ENCODE peak calls at places on chromosomes 16 and 17, in six cellular contexts. F, A, J, S, N and E are unnamed samples. For H3K4me1 and H3K27me3, the result is how much of the 10 kb centered on the place peaks cover.

GRCh38 chr16:27241658-27242057 is 26.9 kb downstream of the NSMCE1 start:
- DNase-seq in S (no peak), J (peak), F (no peak), A (no peak), N (no peak), E (peak)

GRCh38 chr16:82660078-82660645 is 33.4 kb downstream of the CDH13 start:
- DNase-seq in F (no peak), J (no peak), S (no peak), A (no peak), N (no peak), E (no peak)

GRCh38 chr17:2459917-2460271 is 51.8 kb downstream of the METTL16 start:
- DNase-seq in A (no peak), J (no peak), F (no peak), S (no peak), N (no peak), E (no peak)

GRCh38 chr16:15055141-15056053 is 477 bp downstream of the NTAN1 start:
- DNase-seq in A (peak), S (no peak), J (peak), N (peak), F (no peak), E (peak)

GRCh38 chr16:66741131-66741900 is 10.1 kb downstream of the DYNC1LI2 start:
- DNase-seq in A (peak), S (peak), F (peak), J (peak), N (no peak), E (peak)

GRCh38 chr17:19359856-19360255 is 2.7 kb downstream of the B9D1 start:
- DNase-seq in F (no peak), S (no peak), N (no peak), A (no peak), J (no peak), E (no peak)

GRCh38 chr17:48392836-48393235 is 37.2 kb downstream of the SKAP1 start:
- DNase-seq in S (no peak), N (no peak), A (no peak), F (no peak), J (no peak), E (no peak)

GRCh38 chr16:66905633-66906539 is 12.8 kb downstream of the CDH16 start:
- DNase-seq in J (no peak), S (peak), A (peak), F (peak), N (peak), E (no peak)

GRCh38 chr17:60390223-60390622 is 1.7 kb downstream of the USP32 start:
- DNase-seq in F (no peak), J (no peak), A (peak), N (no peak), S (no peak), E (no peak)

GRCh38 chr17:78528541-78528940 is 48.7 kb downstream of the DNAH17 start:
- DNase-seq in F (no peak), N (peak), A (no peak), J (no peak), S (no peak), E (no peak)

GRCh38 chr17:36485805-36486203 is 677 bp upstream of the ZNHIT3 start:
- DNase-seq in N (peak), J (no peak), A (no peak), S (no peak), F (no peak), E (no peak)

GRCh38 chr16:67164599-67165061 is at the start of gene HSF4:
- DNase-seq in A (peak), S (peak), J (peak), F (peak), N (peak), E (no peak)

DNA sequence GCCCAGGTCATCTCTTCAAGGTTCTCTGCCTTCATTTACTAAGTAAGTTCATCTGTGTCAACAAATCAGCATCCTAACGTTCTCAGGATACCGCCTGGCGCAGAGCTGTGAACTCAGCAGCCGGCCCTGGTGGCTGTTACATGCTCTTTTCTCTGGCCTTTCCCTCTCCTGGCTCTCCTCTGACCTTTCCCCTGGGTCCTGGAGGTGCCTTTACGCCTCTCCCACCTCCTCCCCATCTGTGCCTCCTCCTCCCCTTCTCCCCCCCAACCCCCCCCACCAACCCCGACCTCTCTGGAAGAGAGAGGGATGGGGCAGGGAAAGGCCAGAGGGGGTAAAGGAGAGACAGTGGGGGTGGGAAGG is 19.5 kb downstream of the COTL1 start:
- DNase-seq in S (no peak), N (peak), J (peak), A (no peak), F (no peak), E (no peak)
- H3K4me1 ChIP-seq in S (under half), N (under half), J (half or more), A (under half), F (under half), E (under half)

DNA sequence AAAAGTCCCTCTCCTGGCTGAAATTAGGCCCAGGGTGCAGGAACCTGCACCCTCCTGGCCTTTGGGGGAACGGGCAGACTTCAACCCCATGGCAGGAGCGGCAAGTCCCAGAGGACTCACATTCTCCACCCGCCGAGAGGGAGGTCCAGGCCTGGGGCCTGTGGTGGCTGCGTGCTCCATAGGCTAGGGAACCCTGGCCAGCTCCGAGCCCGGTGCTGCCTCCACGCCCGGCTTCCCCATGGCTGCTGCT is 130 bp downstream of the CCDC78 start:
- DNase-seq in J (no peak), A (no peak), S (no peak), F (no peak), N (peak), E (no peak)
- H3K4me3 ChIP-seq in J (peak), A (no peak), S (peak), F (no peak), N (no peak), E (no peak)

DNA sequence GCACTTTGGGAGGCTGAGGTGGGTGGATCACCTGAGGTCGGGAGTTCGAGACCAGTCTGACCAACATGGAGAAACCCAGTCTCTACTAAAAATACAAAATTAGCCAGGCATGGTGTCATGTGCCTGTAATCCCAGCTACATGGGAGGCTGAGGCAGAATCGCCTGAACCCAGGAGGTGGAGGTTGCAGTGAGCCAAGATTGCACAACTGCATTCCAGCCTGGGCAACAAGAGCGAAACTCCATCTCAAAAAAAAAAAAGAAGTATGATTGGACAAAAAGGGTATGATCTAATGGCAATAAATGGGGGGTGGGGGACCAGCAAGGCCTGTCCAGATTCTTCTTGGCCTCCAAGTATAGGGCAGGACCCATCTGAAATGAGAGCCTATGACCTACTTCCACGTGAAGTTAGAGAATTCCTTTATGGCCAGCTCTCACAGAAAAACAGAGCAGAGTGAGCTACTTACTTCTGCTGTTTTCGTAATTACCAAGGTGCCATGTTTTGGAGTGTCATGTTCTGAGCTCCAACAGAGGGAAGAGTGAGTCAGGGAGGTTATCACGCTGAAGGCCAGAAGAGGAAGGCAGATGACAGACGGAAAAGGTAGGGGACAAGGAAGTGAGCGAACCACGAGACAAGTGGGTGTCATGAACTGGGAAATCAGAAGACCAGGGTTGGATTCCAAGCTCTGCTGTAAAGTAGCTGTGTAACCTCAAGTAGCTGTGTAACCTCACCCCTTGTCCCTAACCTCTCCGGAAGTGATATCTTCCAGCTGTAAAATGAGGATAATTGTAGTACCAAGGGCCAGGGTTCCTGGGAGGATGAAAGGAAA is 3.6 kb upstream of the ZMYND15 start:
- DNase-seq in S (no peak), J (peak), N (no peak), F (no peak), A (no peak), E (no peak)
- H3K27me3 ChIP-seq in S (under half), J (under half), N (half or more), F (under half), A (under half), E (under half)

GRCh38 chr17:57436565-57436964 is 180.2 kb downstream of the MSI2 start:
- DNase-seq in J (no peak), S (no peak), F (no peak), A (no peak), N (no peak), E (no peak)

GRCh38 chr17:57440522-57441269 is 184.4 kb downstream of the MSI2 start:
- DNase-seq in F (peak), J (peak), S (peak), A (peak), N (peak), E (peak)

GRCh38 chr17:57441270-57441600 is 184.9 kb downstream of the MSI2 start:
- DNase-seq in N (no peak), J (no peak), S (no peak), A (no peak), F (no peak), E (no peak)

GRCh38 chr17:57434361-57434760 is 178.0 kb downstream of the MSI2 start:
- DNase-seq in S (no peak), N (no peak), A (no peak), F (no peak), J (no peak), E (no peak)

GRCh38 chr17:57438031-57438731 is 181.9 kb downstream of the MSI2 start:
- DNase-seq in N (no peak), F (no peak), S (no peak), A (no peak), J (no peak), E (no peak)
- H3K4me1 ChIP-seq in N (under half), F (under half), S (half or more), A (under half), J (under half), E (under half)

GRCh38 chr16:23301251-23302044 is 654 bp upstream of the SCNN1B start:
- DNase-seq in N (no peak), S (no peak), F (no peak), J (no peak), A (no peak), E (no peak)

GRCh38 chr16:23298290-23298689 is 3.8 kb upstream of the SCNN1B start:
- DNase-seq in S (no peak), A (no peak), J (no peak), N (no peak), F (no peak), E (no peak)

GRCh38 chr16:23304620-23305019 is 2.5 kb downstream of the SCNN1B start:
- DNase-seq in A (no peak), J (no peak), S (no peak), F (no peak), N (no peak), E (no peak)

GRCh38 chr16:23303685-23304084 is 1.6 kb downstream of the SCNN1B start:
- DNase-seq in S (no peak), F (no peak), N (no peak), J (no peak), A (no peak), E (no peak)

GRCh38 chr16:23302045-23302956 is at the start of gene SCNN1B:
- DNase-seq in S (no peak), A (no peak), F (no peak), J (peak), N (peak), E (no peak)
- H3K4me3 ChIP-seq in S (peak), A (no peak), F (peak), J (peak), N (peak), E (no peak)

DNA sequence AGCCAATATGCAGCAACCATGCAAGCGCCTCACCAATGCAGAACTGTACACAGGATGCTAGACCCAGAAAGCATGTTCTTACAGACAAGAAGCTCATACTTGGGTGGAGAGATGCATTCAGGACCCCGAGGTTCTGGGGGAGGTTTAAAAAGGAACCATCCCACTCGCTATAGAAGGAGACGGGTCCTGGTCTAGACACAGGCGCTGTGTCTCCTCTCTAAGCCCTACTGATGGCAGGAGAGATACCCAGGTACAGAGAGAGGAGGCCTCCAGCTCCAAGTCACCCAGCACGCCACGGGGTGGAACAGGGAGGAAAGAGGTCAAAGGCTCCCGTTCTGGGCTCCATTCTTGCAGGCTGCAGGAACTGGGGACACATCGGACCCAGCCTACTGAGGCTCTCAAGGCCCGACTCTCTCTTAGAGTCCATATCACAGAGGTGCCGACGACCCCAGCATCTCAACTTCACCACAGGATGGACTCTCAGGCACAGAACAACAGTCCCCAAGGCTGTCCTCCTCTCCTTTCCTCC is 28.0 kb downstream of the SRCIN1 start:
- DNase-seq in A (no peak), J (no peak), S (no peak), N (no peak), F (no peak), E (no peak)
- H3K27me3 ChIP-seq in A (half or more), J (half or more), S (half or more), N (half or more), F (under half), E (under half)